ENCODE peak calls at places on chromosome 20, in six cellular contexts. Q, Z, L, D, T and J are unnamed samples.

GRCh38 chr20:53828673-53829085 is 235.0 kb upstream of the ZNF217 start:
- DNase-seq in Q (peak), Z (peak), L (peak), D (no peak), T (no peak), J (peak)

GRCh38 chr20:13009682-13010406 is 1.1 kb downstream of the SPTLC3 start:
- DNase-seq in Q (no peak), Z (peak), L (peak), D (no peak), T (no peak), J (peak)

GRCh38 chr20:36465109-36466080 is 75.9 kb upstream of the MYL9 start:
- DNase-seq in Q (peak), Z (peak), L (peak), D (peak), T (peak), J (peak)

GRCh38 chr20:25195014-25195961 is at the start of gene ENTPD6:
- DNase-seq in Q (peak), Z (peak), L (peak), D (peak), T (peak), J (peak)

GRCh38 chr20:35719717-35720116 is 20.5 kb downstream of the ROMO1 start:
- DNase-seq in Q (no peak), Z (no peak), L (no peak), D (no peak), T (no peak), J (no peak)

GRCh38 chr20:47233333-47234188 is 122.9 kb downstream of the ZMYND8 start:
- DNase-seq in Q (no peak), Z (no peak), L (peak), D (no peak), T (no peak), J (peak)

GRCh38 chr20:5168582-5169396 is 42.0 kb downstream of the CDS2 start:
- DNase-seq in Q (peak), Z (peak), L (peak), D (no peak), T (no peak), J (peak)

GRCh38 chr20:37615507-37616425 is 78.1 kb upstream of the CTNNBL1 start:
- DNase-seq in Q (peak), Z (peak), L (peak), D (peak), T (no peak), J (peak)

GRCh38 chr20:46954490-46955038 is 59.9 kb downstream of the EYA2 start:
- DNase-seq in Q (no peak), Z (peak), L (peak), D (no peak), T (no peak), J (peak)

GRCh38 chr20:46894971-46895905 is 595 bp downstream of the EYA2 start:
- DNase-seq in Q (peak), Z (peak), L (peak), D (peak), T (no peak), J (peak)

GRCh38 chr20:9617940-9618339 is 103.5 kb downstream of the LAMP5 start:
- DNase-seq in Q (peak), Z (peak), L (peak), D (no peak), T (no peak), J (peak)

GRCh38 chr20:10639762-10640556 is 33.8 kb downstream of the JAG1 start:
- DNase-seq in Q (no peak), Z (no peak), L (no peak), D (no peak), T (no peak), J (peak)

GRCh38 chr20:33672426-33673114 is 1.7 kb downstream of the NECAB3 start:
- DNase-seq in Q (no peak), Z (no peak), L (peak), D (peak), T (no peak), J (peak)

GRCh38 chr20:47118641-47119040 is 224.0 kb downstream of the EYA2 start:
- DNase-seq in Q (no peak), Z (no peak), L (no peak), D (no peak), T (no peak), J (no peak)

GRCh38 chr20:44407402-44408184 is 52.1 kb downstream of the HNF4A start:
- DNase-seq in Q (no peak), Z (peak), L (peak), D (peak), T (no peak), J (peak)

GRCh38 chr20:18312723-18313122 is 24.4 kb downstream of the ZNF133 start:
- DNase-seq in Q (no peak), Z (no peak), L (no peak), D (no peak), T (no peak), J (no peak)

GRCh38 chr20:56417402-56417801 is 5.3 kb downstream of the CASS4 start:
- DNase-seq in Q (no peak), Z (no peak), L (no peak), D (no peak), T (no peak), J (no peak)

GRCh38 chr20:8287328-8287727 is 155.3 kb downstream of the PLCB1 start:
- DNase-seq in Q (no peak), Z (no peak), L (no peak), D (no peak), T (no peak), J (no peak)

GRCh38 chr20:49792006-49792405 is 20.6 kb upstream of the SLC9A8 start:
- DNase-seq in Q (no peak), Z (no peak), L (no peak), D (no peak), T (no peak), J (peak)

GRCh38 chr20:64111841-64112641 is 4.7 kb upstream of the NPBWR2 start:
- DNase-seq in Q (peak), Z (no peak), L (no peak), D (no peak), T (peak), J (no peak)

GRCh38 chr20:39903806-39904205 is 785.2 kb downstream of the MAFB start:
- DNase-seq in Q (no peak), Z (no peak), L (no peak), D (no peak), T (no peak), J (no peak)

GRCh38 chr20:46399401-46399800 is 7.0 kb downstream of the ELMO2 start:
- DNase-seq in Q (no peak), Z (no peak), L (no peak), D (no peak), T (no peak), J (no peak)

GRCh38 chr20:16476032-16476431 is 97.2 kb downstream of the KIF16B start:
- DNase-seq in Q (peak), Z (peak), L (peak), D (no peak), T (no peak), J (peak)

GRCh38 chr20:44805991-44806729 is 4.2 kb downstream of the RIMS4 start:
- DNase-seq in Q (peak), Z (peak), L (peak), D (no peak), T (no peak), J (peak)

GRCh38 chr20:50980071-50980681 is 21.6 kb downstream of the MOCS3 start:
- DNase-seq in Q (no peak), Z (peak), L (peak), D (no peak), T (no peak), J (peak)

GRCh38 chr20:56801991-56802740 is 173.1 kb downstream of the TFAP2C start:
- DNase-seq in Q (no peak), Z (no peak), L (peak), D (no peak), T (no peak), J (peak)

GRCh38 chr20:45279992-45280391 is 25.6 kb upstream of the SLPI start:
- DNase-seq in Q (no peak), Z (no peak), L (no peak), D (no peak), T (no peak), J (no peak)

GRCh38 chr20:33666293-33667244 is at the start of gene ACTL10:
- DNase-seq in Q (peak), Z (peak), L (peak), D (peak), T (peak), J (peak)

GRCh38 chr20:34891166-34892062 is 15.0 kb downstream of the ACSS2 start:
- DNase-seq in Q (no peak), Z (no peak), L (peak), D (no peak), T (no peak), J (peak)

GRCh38 chr20:9368893-9369292 is 145.5 kb upstream of the LAMP5 start:
- DNase-seq in Q (no peak), Z (no peak), L (no peak), D (no peak), T (no peak), J (no peak)

GRCh38 chr20:40849456-40849855 is 160.4 kb upstream of the MAFB start:
- DNase-seq in Q (no peak), Z (no peak), L (no peak), D (no peak), T (no peak), J (no peak)

GRCh38 chr20:61185181-61185580 is 66.9 kb upstream of the CDH4 start:
- DNase-seq in Q (no peak), Z (no peak), L (no peak), D (no peak), T (no peak), J (peak)

GRCh38 chr20:53793783-53794383 is 200.2 kb upstream of the ZNF217 start:
- DNase-seq in Q (no peak), Z (no peak), L (no peak), D (no peak), T (no peak), J (no peak)

GRCh38 chr20:57088436-57088835 is 178.0 kb downstream of the BMP7 start:
- DNase-seq in Q (no peak), Z (no peak), L (no peak), D (no peak), T (no peak), J (no peak)

GRCh38 chr20:41299899-41300298 is 17.6 kb downstream of the ZHX3 start:
- DNase-seq in Q (no peak), Z (no peak), L (no peak), D (no peak), T (no peak), J (peak)

GRCh38 chr20:43853174-43853803 is 61.4 kb upstream of the TOX2 start:
- DNase-seq in Q (no peak), Z (no peak), L (peak), D (no peak), T (no peak), J (no peak)

GRCh38 chr20:51497542-51498467 is 44.7 kb downstream of the NFATC2 start:
- DNase-seq in Q (no peak), Z (no peak), L (no peak), D (no peak), T (no peak), J (no peak)

GRCh38 chr20:58894652-58895051 is 42.1 kb downstream of the GNAS start:
- DNase-seq in Q (no peak), Z (no peak), L (no peak), D (no peak), T (no peak), J (no peak)

GRCh38 chr20:58896820-58897219 is 44.3 kb downstream of the GNAS start:
- DNase-seq in Q (no peak), Z (no peak), L (no peak), D (no peak), T (no peak), J (no peak)

GRCh38 chr20:58895099-58895795 is 42.7 kb downstream of the GNAS start:
- DNase-seq in Q (no peak), Z (no peak), L (no peak), D (no peak), T (no peak), J (no peak)

GRCh38 chr20:58897493-58897892 is 45.0 kb downstream of the GNAS start:
- DNase-seq in Q (no peak), Z (no peak), L (no peak), D (no peak), T (no peak), J (no peak)

GRCh38 chr20:58895796-58896180 is 43.3 kb downstream of the GNAS start:
- DNase-seq in Q (no peak), Z (no peak), L (no peak), D (no peak), T (no peak), J (no peak)
- H3K4me3 ChIP-seq in Q (peak), Z (no peak), L (no peak), D (no peak), T (peak), J (peak)

GRCh38 chr20:20553534-20553933 is 158.9 kb downstream of the RALGAPA2 start:
- DNase-seq in Q (no peak), Z (no peak), L (no peak), D (no peak), T (no peak), J (no peak)
- TF ChIP-seq CTCF in Q (no peak), Z (no peak), L (no peak), D (no peak), T (no peak), J (no peak)

GRCh38 chr20:62955519-62956386 is 3.2 kb downstream of the SLC17A9 start:
- DNase-seq in Q (no peak), Z (peak), L (no peak), D (peak), T (no peak), J (no peak)

GRCh38 chr20:62952373-62953166 is at the start of gene SLC17A9:
- DNase-seq in Q (peak), Z (peak), L (peak), D (peak), T (peak), J (no peak)

GRCh38 chr20:62953167-62953838 is 794 bp downstream of the SLC17A9 start:
- DNase-seq in Q (no peak), Z (peak), L (no peak), D (peak), T (no peak), J (no peak)

GRCh38 chr20:62951896-62952372 is 575 bp upstream of the SLC17A9 start:
- DNase-seq in Q (no peak), Z (no peak), L (no peak), D (no peak), T (no peak), J (no peak)

DNA sequence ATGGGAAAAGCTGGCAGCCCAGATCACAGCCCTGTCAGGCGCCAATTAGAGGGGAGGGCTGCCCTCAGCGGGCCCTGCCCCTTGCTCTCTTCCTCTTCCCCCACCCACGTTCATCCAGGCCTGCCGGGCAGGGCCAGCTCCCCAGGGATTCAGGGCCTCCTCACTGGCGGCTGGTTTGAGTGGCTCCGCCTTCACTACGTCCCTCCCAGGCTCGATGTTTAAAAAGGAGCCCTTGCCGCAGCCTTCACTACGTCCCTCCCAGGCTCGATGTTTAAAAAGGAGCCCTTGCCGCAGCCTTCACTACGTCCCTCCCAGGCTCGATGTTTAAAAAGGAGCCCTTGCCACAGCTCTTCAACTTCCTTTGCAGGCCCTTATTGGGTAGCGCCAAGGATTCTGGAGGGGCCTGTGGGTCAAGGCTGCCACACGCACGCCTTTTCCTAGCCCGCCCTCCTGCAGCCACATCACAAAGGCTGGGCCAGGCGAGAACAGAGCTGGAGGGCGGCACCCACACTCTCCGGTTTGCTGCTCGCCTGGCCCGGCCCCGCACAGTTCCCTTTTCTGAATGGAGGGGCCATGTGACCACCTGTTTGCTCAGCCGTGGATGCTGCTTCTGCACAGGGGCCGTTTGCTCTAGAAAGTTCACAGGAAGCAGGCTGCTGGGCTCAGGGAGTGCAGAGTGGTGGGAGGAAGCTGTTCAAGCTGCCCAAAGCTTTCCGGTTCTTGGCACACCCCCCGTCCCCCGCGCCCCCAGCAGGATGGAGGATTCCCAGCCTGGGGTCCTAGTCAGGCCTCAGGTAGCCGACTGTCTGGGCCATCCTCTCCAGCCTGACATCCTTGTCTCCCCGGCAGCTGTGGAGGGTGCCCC is 1.6 kb downstream of the SLC17A9 start:
- DNase-seq in Q (peak), Z (peak), L (peak), D (peak), T (peak), J (peak)
- H3K4me3 ChIP-seq in Q (peak), Z (peak), L (peak), D (no peak), T (peak), J (peak)

DNA sequence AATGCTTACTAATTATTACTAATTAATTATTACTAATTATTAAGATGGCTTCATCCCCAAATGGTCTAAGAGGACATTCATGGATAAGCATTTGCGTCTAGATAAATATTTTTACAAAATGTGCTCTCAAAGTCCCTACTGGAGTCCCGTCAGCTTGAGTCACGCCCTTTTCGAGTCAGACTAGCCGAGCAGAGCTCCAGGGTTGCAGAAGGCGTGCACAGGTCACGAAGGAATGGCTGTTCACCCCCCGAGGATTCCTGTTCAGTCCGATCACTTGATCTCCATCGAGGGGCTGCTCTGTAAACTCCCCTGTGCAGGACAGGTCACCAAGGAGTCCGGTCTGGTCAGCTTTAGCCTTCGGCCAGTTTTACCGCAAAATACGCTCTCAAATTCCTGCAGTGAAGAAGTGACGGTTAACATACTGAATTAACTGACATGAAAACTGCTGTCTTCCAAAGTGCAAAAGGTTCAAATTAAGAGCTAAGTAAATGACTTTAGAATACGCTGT is 19.9 kb downstream of the TCFL5 start:
- DNase-seq in Q (no peak), Z (no peak), L (no peak), D (peak), T (no peak), J (no peak)
- TF ChIP-seq CTCF in Q (no peak), Z (no peak), L (no peak), D (no peak), T (no peak), J (no peak)